ENCODE peak calls at places on chromosomes 5 and 9, in nine cellular contexts. P is body of pancreas, L is IMR-90, U is sigmoid colon, D is esophagus muscularis mucosa, C is HCT116, G is tibial nerve, F is A549, V is uterus. O is an unnamed sample.

GRCh38 chr5:149265559-149265958 is 6.1 kb upstream of the AFAP1L1 start:
- DNase-seq in F (peak), U (no peak), L (peak), C (no peak), D (no peak), P (no peak), G (no peak), V (no peak), O (peak)

GRCh38 chr5:52838306-52839015 is 50.7 kb downstream of the ITGA1 start:
- DNase-seq in U (no peak), F (no peak), L (peak), G (no peak), C (no peak), V (no peak), D (no peak), P (no peak), O (no peak)

GRCh38 chr5:134510970-134511795 is 14.3 kb upstream of the JADE2 start:
- DNase-seq in L (peak), C (no peak), U (no peak), G (no peak), F (peak), P (peak), V (no peak), D (no peak), O (no peak)

GRCh38 chr5:175207321-175208040 is 236.5 kb downstream of the DRD1 start:
- DNase-seq in U (no peak), L (peak), V (no peak), P (no peak), G (no peak), D (no peak), C (no peak), F (no peak), O (no peak)

GRCh38 chr9:125239631-125240597 is 1.2 kb downstream of the HSPA5 start:
- DNase-seq in G (no peak), V (no peak), U (no peak), D (no peak), F (no peak), C (no peak), P (no peak), L (no peak), O (no peak)

GRCh38 chr5:43258116-43258515 is 55.1 kb downstream of the HMGCS1 start:
- DNase-seq in C (no peak), G (no peak), F (no peak), D (no peak), U (no peak), V (no peak), P (no peak), L (no peak), O (no peak)

GRCh38 chr5:9198399-9198798 is 347.5 kb downstream of the SEMA5A start:
- DNase-seq in U (no peak), L (peak), C (no peak), V (no peak), D (peak), F (no peak), G (no peak), P (no peak), O (no peak)

GRCh38 chr5:54867310-54867944 is 118.0 kb downstream of the ESM1 start:
- DNase-seq in C (peak), U (no peak), F (peak), G (no peak), V (no peak), D (no peak), P (no peak), L (peak), O (peak)

GRCh38 chr9:98983295-98984268 is 39.9 kb downstream of the COL15A1 start:
- DNase-seq in V (no peak), L (peak), U (peak), P (no peak), C (no peak), F (no peak), D (no peak), G (no peak), O (no peak)

GRCh38 chr5:36079200-36079761 is 12.6 kb upstream of the UGT3A2 start:
- DNase-seq in U (no peak), C (peak), V (no peak), D (no peak), L (peak), G (no peak), P (peak), F (peak), O (peak)

GRCh38 chr5:141412853-141413539 is at the start of gene PCDHGA10:
- DNase-seq in P (peak), F (no peak), V (no peak), C (peak), D (no peak), L (peak), G (no peak), U (no peak), O (peak)

GRCh38 chr9:14345586-14346237 is 31.8 kb upstream of the NFIB start:
- DNase-seq in U (no peak), L (no peak), D (no peak), P (no peak), G (no peak), F (no peak), V (no peak), C (no peak), O (no peak)

GRCh38 chr5:172846677-172847076 is 12.6 kb downstream of the ERGIC1 start:
- DNase-seq in V (no peak), D (no peak), P (no peak), G (no peak), U (no peak), F (no peak), L (no peak), C (no peak), O (no peak)

GRCh38 chr9:116103976-116104820 is 49.4 kb upstream of the PAPPA start:
- DNase-seq in F (no peak), G (no peak), C (no peak), V (no peak), U (no peak), P (no peak), L (peak), D (no peak), O (no peak)

GRCh38 chr9:20286154-20286553 is 336.1 kb downstream of the MLLT3 start:
- DNase-seq in L (no peak), D (no peak), G (no peak), F (no peak), V (no peak), P (no peak), C (no peak), U (no peak), O (no peak)

GRCh38 chr9:83962165-83962564 is 17.9 kb downstream of the HNRNPK start:
- DNase-seq in U (no peak), L (peak), F (peak), G (no peak), P (no peak), C (no peak), D (no peak), V (no peak), O (no peak)

GRCh38 chr5:157335534-157336422 is 69.9 kb downstream of the CYFIP2 start:
- DNase-seq in U (no peak), D (no peak), C (no peak), P (no peak), V (no peak), F (no peak), L (peak), G (peak), O (no peak)

GRCh38 chr5:129412731-129413130 is 47.4 kb upstream of the ADAMTS19 start:
- DNase-seq in U (no peak), G (no peak), P (no peak), F (no peak), D (no peak), L (no peak), V (no peak), C (no peak), O (no peak)

GRCh38 chr9:5958273-5958672 is 57.2 kb downstream of the RANBP6 start:
- DNase-seq in V (no peak), F (no peak), U (no peak), G (no peak), L (no peak), D (no peak), C (no peak), P (no peak), O (no peak)

GRCh38 chr9:129146441-129146933 is 31.6 kb downstream of the IER5L start:
- DNase-seq in L (no peak), P (no peak), U (peak), C (no peak), F (no peak), G (no peak), D (no peak), V (peak), O (no peak)

GRCh38 chr5:21152611-21153010 is 1164.6 kb upstream of the CDH18 start:
- DNase-seq in V (no peak), U (no peak), C (no peak), P (no peak), D (no peak), L (peak), F (peak), G (no peak), O (peak)

GRCh38 chr9:114035845-114036785 is 42.0 kb downstream of the AMBP start:
- DNase-seq in L (no peak), D (peak), C (no peak), F (no peak), G (no peak), U (peak), P (no peak), V (peak), O (no peak)

GRCh38 chr5:34697308-34698108 is 41.4 kb downstream of the RAI14 start:
- DNase-seq in G (no peak), C (no peak), V (no peak), P (no peak), U (no peak), D (no peak), F (no peak), L (no peak), O (no peak)

GRCh38 chr9:70256123-70256551 is 2.6 kb upstream of the SMC5 start:
- DNase-seq in C (no peak), U (no peak), F (no peak), L (peak), P (peak), G (no peak), D (no peak), V (no peak), O (no peak)

GRCh38 chr5:76715734-76716455 is at the start of gene F2R:
- DNase-seq in F (peak), D (no peak), U (no peak), C (no peak), V (no peak), G (no peak), L (peak), P (peak), O (peak)

GRCh38 chr9:93064392-93065124 is 6.1 kb downstream of the SUSD3 start:
- DNase-seq in F (no peak), P (peak), V (no peak), L (no peak), U (no peak), C (no peak), D (no peak), G (no peak), O (peak)

GRCh38 chr9:80555782-80556325 is 984.1 kb downstream of the TLE4 start:
- DNase-seq in D (no peak), G (no peak), L (peak), P (no peak), V (no peak), U (no peak), C (no peak), F (no peak), O (no peak)

GRCh38 chr5:139470821-139471300 is at the start of gene SMIM33:
- DNase-seq in V (no peak), C (no peak), D (no peak), F (no peak), G (no peak), L (no peak), U (no peak), P (no peak), O (peak)

GRCh38 chr9:96413312-96414221 is 4.6 kb downstream of the ZNF367 start:
- DNase-seq in U (no peak), L (no peak), C (no peak), P (no peak), D (no peak), G (no peak), F (no peak), V (no peak), O (peak)

GRCh38 chr9:82810902-82811301 is 252.0 kb downstream of the RASEF start:
- DNase-seq in P (no peak), F (peak), G (no peak), U (no peak), L (peak), C (peak), V (no peak), D (no peak), O (peak)

GRCh38 chr9:14372437-14373318 is 58.7 kb upstream of the NFIB start:
- DNase-seq in P (peak), F (peak), V (peak), G (no peak), U (peak), D (no peak), L (peak), C (peak), O (no peak)

GRCh38 chr9:78559449-78559885 is 262.5 kb downstream of the PSAT1 start:
- DNase-seq in C (no peak), F (peak), D (no peak), P (no peak), G (no peak), V (no peak), U (no peak), L (peak), O (no peak)

GRCh38 chr9:88092699-88093359 is 45.4 kb downstream of the SPATA31C2 start:
- DNase-seq in C (no peak), V (peak), G (no peak), F (no peak), U (peak), L (peak), P (no peak), D (no peak), O (peak)

GRCh38 chr5:79136618-79137017 is 25.0 kb downstream of the BHMT start:
- DNase-seq in C (no peak), F (no peak), P (no peak), D (no peak), V (no peak), L (no peak), G (no peak), U (no peak), O (no peak)

GRCh38 chr5:98773464-98774191 is at the start of gene RGMB:
- DNase-seq in G (peak), D (peak), C (peak), V (peak), F (peak), L (peak), P (peak), U (peak), O (peak)

GRCh38 chr9:114482602-114483001 is 22.7 kb downstream of the WHRN start:
- DNase-seq in G (no peak), L (no peak), F (no peak), U (no peak), V (no peak), D (no peak), C (no peak), P (no peak), O (no peak)

GRCh38 chr9:15386465-15386864 is 36.2 kb upstream of the SNAPC3 start:
- DNase-seq in P (no peak), L (no peak), C (no peak), G (no peak), V (no peak), D (no peak), U (no peak), F (no peak), O (peak)

GRCh38 chr5:137300411-137301240 is 198.5 kb downstream of the SPOCK1 start:
- DNase-seq in C (no peak), D (peak), V (no peak), L (peak), P (no peak), G (no peak), F (no peak), U (no peak), O (no peak)

DNA sequence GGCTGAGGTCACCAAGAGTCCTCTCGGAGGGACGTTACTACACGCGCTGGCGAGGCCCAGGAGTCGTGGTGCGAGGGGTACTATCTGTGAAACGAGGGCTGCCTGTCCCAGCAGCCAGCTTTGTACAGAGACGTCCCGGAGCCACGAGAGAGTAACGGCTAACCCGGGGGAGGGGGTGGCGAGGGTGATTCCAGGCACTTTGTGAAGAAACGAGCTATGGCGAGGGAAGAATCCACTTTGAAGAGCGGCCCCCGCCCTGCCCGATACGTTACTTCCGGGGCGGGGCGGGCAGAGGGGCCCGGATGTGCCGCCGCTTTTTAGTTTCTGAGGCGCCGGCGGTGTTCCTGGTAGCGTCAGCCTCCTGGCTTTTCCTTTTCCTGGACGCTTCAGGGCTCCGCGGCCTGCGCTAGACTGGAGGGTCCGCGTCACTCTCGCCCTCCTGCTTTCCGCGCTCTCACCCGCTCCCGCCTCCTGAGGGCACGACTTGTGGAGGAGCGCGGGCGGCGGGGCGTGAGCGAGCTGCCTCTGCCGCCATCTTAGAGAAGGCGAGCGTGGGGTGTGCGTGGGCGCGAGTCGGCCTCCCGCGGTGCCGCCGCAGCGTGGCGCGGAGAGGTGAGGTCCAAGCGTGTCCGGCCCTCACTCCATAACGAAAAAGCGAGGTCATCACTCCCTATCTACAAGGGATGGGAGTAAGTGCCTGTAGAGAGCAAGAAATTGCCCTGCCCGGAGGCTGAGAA is 533 bp upstream of the RFX3 start:
- DNase-seq in F (peak), C (peak), L (peak), U (peak), V (peak), P (peak), D (peak), G (peak), O (peak)
- TF ChIP-seq POLR2A in F (peak), C (peak), L (peak), U (peak), V (peak), P (peak), D (peak), G (peak), O (peak)

DNA sequence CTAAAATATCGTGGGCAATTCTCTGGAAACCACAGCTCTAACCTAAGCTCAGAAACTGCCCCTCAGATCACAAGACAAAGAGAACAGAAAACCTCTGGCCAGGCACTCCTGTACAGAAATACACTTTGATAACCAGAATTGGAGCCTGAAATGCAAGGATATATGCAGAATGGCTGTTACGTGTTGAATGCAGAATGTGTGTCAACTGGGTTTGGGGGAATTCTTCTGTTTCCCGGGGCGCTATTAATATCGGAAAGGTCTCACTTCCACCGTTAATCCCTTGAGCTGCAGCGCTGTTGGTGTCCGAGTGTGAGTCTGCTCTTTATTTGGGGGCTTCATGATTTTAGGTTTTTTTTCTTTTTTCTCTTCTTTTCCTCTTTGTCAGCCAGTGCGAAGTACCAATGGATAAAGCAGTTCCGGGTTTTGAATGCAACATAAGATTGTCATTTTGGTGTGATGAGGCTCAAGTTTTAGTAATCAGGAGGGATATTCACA is 1.2 kb downstream of the PIK3R1 start:
- DNase-seq in D (no peak), F (no peak), C (no peak), L (peak), U (no peak), P (no peak), G (no peak), V (no peak), O (no peak)
- TF ChIP-seq POLR2A in D (no peak), F (no peak), C (no peak), L (no peak), U (no peak), P (no peak), G (no peak), V (no peak), O (no peak)

GRCh38 chr9:128104171-128104618 is 23.3 kb downstream of the PTGES2 start:
- DNase-seq in G (no peak), L (no peak), D (no peak), U (no peak), F (no peak), C (no peak), V (no peak), P (peak), O (no peak)
- TF ChIP-seq POLR2A in G (no peak), L (no peak), D (peak), U (no peak), F (no peak), C (no peak), V (no peak), P (peak), O (no peak)

DNA sequence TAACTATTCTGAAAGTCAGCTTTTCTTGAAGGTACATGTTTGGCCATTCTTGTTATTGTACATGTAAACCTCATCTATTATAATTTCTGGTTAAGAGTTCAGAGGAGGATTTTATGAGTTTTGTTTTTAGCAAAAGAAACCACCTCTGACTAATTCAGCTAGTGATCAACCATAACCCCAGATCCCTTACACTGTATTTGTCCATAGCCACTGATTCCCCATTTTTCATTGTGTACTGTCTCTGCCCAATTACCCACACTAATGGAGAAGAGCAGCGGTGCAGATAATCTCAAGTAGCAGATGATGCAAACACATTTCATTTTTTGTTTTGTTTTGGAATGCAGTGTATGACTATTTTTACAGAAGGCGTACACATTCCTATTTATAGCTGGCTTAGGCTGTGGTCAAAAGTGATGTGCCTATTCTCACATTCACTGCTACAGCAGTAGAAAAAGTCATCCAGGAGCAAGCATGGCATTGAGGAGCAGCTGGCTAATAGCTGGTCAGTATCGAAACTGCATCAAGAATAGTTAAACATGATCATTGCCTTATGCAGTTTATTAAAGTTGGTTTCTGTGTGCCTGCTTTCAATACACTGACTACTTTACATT is 988.3 kb downstream of the DTWD2 start:
- DNase-seq in U (no peak), V (no peak), G (no peak), L (no peak), F (no peak), P (no peak), C (no peak), D (no peak), O (no peak)
- TF ChIP-seq POLR2A in U (no peak), V (no peak), G (no peak), L (no peak), F (no peak), P (no peak), C (no peak), D (no peak), O (no peak)

GRCh38 chr5:179833056-179833708 is 12.5 kb downstream of the SQSTM1 start:
- DNase-seq in G (no peak), U (no peak), L (no peak), V (no peak), P (no peak), F (no peak), C (no peak), D (no peak), O (no peak)

GRCh38 chr5:179833709-179834070 is 13.0 kb downstream of the SQSTM1 start:
- DNase-seq in F (no peak), L (no peak), V (no peak), D (no peak), C (no peak), U (no peak), P (no peak), G (no peak), O (no peak)

GRCh38 chr5:179829732-179830435 is 9.2 kb downstream of the SQSTM1 start:
- DNase-seq in D (no peak), L (no peak), C (no peak), U (no peak), G (no peak), F (no peak), V (no peak), P (no peak), O (no peak)

GRCh38 chr5:179834120-179834519 is 13.4 kb downstream of the SQSTM1 start:
- DNase-seq in L (no peak), V (no peak), F (no peak), P (no peak), C (no peak), U (no peak), D (no peak), G (no peak), O (no peak)

GRCh38 chr5:179832039-179832745 is 11.5 kb downstream of the SQSTM1 start:
- DNase-seq in L (no peak), P (no peak), U (peak), D (no peak), F (no peak), C (no peak), G (no peak), V (no peak), O (no peak)
- TF ChIP-seq POLR2A in L (no peak), P (no peak), U (no peak), D (no peak), F (no peak), C (no peak), G (no peak), V (no peak), O (no peak)

O was measured in NB4.